ENCODE peak calls at places on chromosomes 5 and 9, in eight cellular contexts. J is SK-N-DZ; E is Peyer's patch; K is frontal cortex; H is HTR-8/SVneo; G is NCI-H2029 treated with DMSO at 0.1 percent for 48 hours; B is activated T-helper 1 cell treated with anti-CD3 and anti-CD28 coated beads, Interleukin-12 subunit alpha, Interleukin-12 subunit beta, Interleukin-2, Interleukin-4 antibody, amounts not matched to agents 30 ng/mL and 10 ng/mL and 1 ng/mL, durations not matched to agents 14 hours and 24 hours and 36 hours; D is astrocyte of the spinal cord. Q is an unnamed sample.

GRCh38 chr5:181245427-181246275 is 1.9 kb upstream of the RACK1 start:
- DNase-seq in J (no peak), E (no peak), K (no peak), H (peak), G (no peak), B (peak), D (no peak), Q (no peak)

GRCh38 chr5:119655081-119655480 is 25.7 kb downstream of the FAM170A start:
- DNase-seq in J (no peak), E (no peak), K (no peak), H (no peak), G (no peak), B (no peak), D (peak), Q (no peak)

GRCh38 chr9:108544866-108545265 is 310.9 kb downstream of the ACTL7B start:
- DNase-seq in J (no peak), E (no peak), K (no peak), H (no peak), G (no peak), B (no peak), D (no peak), Q (no peak)

GRCh38 chr5:171872666-171873065 is 87.0 kb downstream of the SMIM23 start:
- DNase-seq in J (no peak), E (no peak), K (no peak), H (no peak), G (no peak), B (no peak), D (no peak), Q (no peak)

GRCh38 chr9:118836891-118837290 is 532.3 kb downstream of the BRINP1 start:
- DNase-seq in J (no peak), E (no peak), K (no peak), H (no peak), G (no peak), B (no peak), D (no peak), Q (no peak)

GRCh38 chr5:125059255-125060050 is 313.0 kb upstream of the ZNF608 start:
- DNase-seq in J (peak), E (no peak), K (no peak), H (no peak), G (no peak), B (no peak), D (peak), Q (no peak)

GRCh38 chr5:161847896-161848510 is at the start of gene GABRA1:
- DNase-seq in J (peak), E (no peak), K (no peak), H (no peak), G (no peak), B (no peak), D (no peak), Q (no peak)

GRCh38 chr9:108087781-108088180 is 598.2 kb upstream of the KLF4 start:
- DNase-seq in J (no peak), E (no peak), K (no peak), H (no peak), G (peak), B (no peak), D (no peak), Q (no peak)

GRCh38 chr5:111699324-111699723 is 57.7 kb downstream of the NREP start:
- DNase-seq in J (no peak), E (no peak), K (no peak), H (no peak), G (no peak), B (no peak), D (no peak), Q (no peak)